ENCODE peak calls at places on chromosomes 7 and 10, in five cellular contexts. One of them, this sample, is unnamed.
A peak's percentile ranks its signal among the peaks of the same experiment; 100 is the strongest.

GRCh38 chr7:100745184-100745583 is 11.8 kb downstream of the ZAN start:
- DNase-seq in brain pericyte: peak; percentile 17
- DNase-seq in AG04450: no peak
- DNase-seq in stimulated activated naive CD4-positive, alpha-beta T cell: peak; percentile 4
- DNase-seq in GM20000: peak; percentile 84
- DNase-seq in this sample: no peak

GRCh38 chr10:80860719-80861118 is 323.0 kb downstream of the SH2D4B start:
- DNase-seq in stimulated activated naive CD4-positive, alpha-beta T cell: no peak
- DNase-seq in GM20000: no peak
- DNase-seq in brain pericyte: no peak
- DNase-seq in AG04450: no peak
- DNase-seq in this sample: no peak

GRCh38 chr10:93518531-93518930 is 22.1 kb downstream of the CEP55 start:
- DNase-seq in AG04450: no peak
- DNase-seq in GM20000: no peak
- DNase-seq in brain pericyte: no peak
- DNase-seq in stimulated activated naive CD4-positive, alpha-beta T cell: no peak
- DNase-seq in this sample: no peak

GRCh38 chr7:20450473-20450872 is 119.8 kb downstream of the ITGB8 start:
- DNase-seq in brain pericyte: no peak
- DNase-seq in GM20000: no peak
- DNase-seq in stimulated activated naive CD4-positive, alpha-beta T cell: no peak
- DNase-seq in AG04450: no peak
- DNase-seq in this sample: no peak

GRCh38 chr7:71682841-71683341 is 550.9 kb downstream of the GALNT17 start:
- DNase-seq in brain pericyte: no peak
- DNase-seq in AG04450: no peak
- DNase-seq in stimulated activated naive CD4-positive, alpha-beta T cell: no peak
- DNase-seq in GM20000: no peak
- DNase-seq in this sample: no peak

GRCh38 chr7:17640730-17641377 is 299.4 kb downstream of the SNX13 start:
- DNase-seq in GM20000: peak; percentile 13
- DNase-seq in brain pericyte: no peak
- DNase-seq in stimulated activated naive CD4-positive, alpha-beta T cell: no peak
- DNase-seq in AG04450: no peak
- DNase-seq in this sample: no peak

GRCh38 chr10:75399461-75400162 is 2.0 kb downstream of the ZNF503 start:
- DNase-seq in brain pericyte: no peak
- DNase-seq in AG04450: no peak
- DNase-seq in stimulated activated naive CD4-positive, alpha-beta T cell: no peak
- DNase-seq in GM20000: peak; percentile 88
- DNase-seq in this sample: no peak

GRCh38 chr10:930415-931325 is 835 bp downstream of the LARP4B start:
- DNase-seq in AG04450: no peak
- DNase-seq in brain pericyte: no peak
- DNase-seq in stimulated activated naive CD4-positive, alpha-beta T cell: no peak
- DNase-seq in GM20000: peak; percentile 38
- DNase-seq in this sample: peak; percentile 10

GRCh38 chr10:15789793-15790525 is 70.2 kb upstream of the ITGA8 start:
- DNase-seq in GM20000: no peak
- DNase-seq in stimulated activated naive CD4-positive, alpha-beta T cell: no peak
- DNase-seq in AG04450: peak; percentile 73
- DNase-seq in brain pericyte: no peak
- DNase-seq in this sample: no peak

GRCh38 chr10:120508393-120508792 is 51.4 kb downstream of the PLPP4 start:
- DNase-seq in AG04450: no peak
- DNase-seq in stimulated activated naive CD4-positive, alpha-beta T cell: no peak
- DNase-seq in brain pericyte: no peak
- DNase-seq in GM20000: no peak
- DNase-seq in this sample: no peak

GRCh38 chr10:59945991-59946390 is 39.6 kb upstream of the CCDC6 start:
- DNase-seq in brain pericyte: no peak
- DNase-seq in GM20000: no peak
- DNase-seq in AG04450: no peak
- DNase-seq in stimulated activated naive CD4-positive, alpha-beta T cell: no peak
- DNase-seq in this sample: no peak

GRCh38 chr7:124152859-124153692 is 120.2 kb upstream of the TMEM229A start:
- DNase-seq in GM20000: peak; percentile 2
- DNase-seq in AG04450: peak; percentile 21
- DNase-seq in stimulated activated naive CD4-positive, alpha-beta T cell: no peak
- DNase-seq in brain pericyte: no peak
- DNase-seq in this sample: no peak

GRCh38 chr10:117486606-117487005 is 55.9 kb upstream of the EMX2 start:
- DNase-seq in AG04450: no peak
- DNase-seq in stimulated activated naive CD4-positive, alpha-beta T cell: no peak
- DNase-seq in GM20000: no peak
- DNase-seq in brain pericyte: no peak
- DNase-seq in this sample: no peak

GRCh38 chr7:586494-586893 is 66.8 kb upstream of the PDGFA start:
- DNase-seq in GM20000: no peak
- DNase-seq in stimulated activated naive CD4-positive, alpha-beta T cell: no peak
- DNase-seq in brain pericyte: no peak
- DNase-seq in AG04450: no peak
- DNase-seq in this sample: no peak

GRCh38 chr10:69685802-69686585 is 55.9 kb downstream of the FAM241B start:
- DNase-seq in brain pericyte: no peak
- DNase-seq in stimulated activated naive CD4-positive, alpha-beta T cell: no peak
- DNase-seq in AG04450: no peak
- DNase-seq in GM20000: no peak
- DNase-seq in this sample: no peak

GRCh38 chr10:86687750-86688149 is 19.4 kb downstream of the LDB3 start:
- DNase-seq in AG04450: peak; percentile 66
- DNase-seq in stimulated activated naive CD4-positive, alpha-beta T cell: no peak
- DNase-seq in GM20000: no peak
- DNase-seq in brain pericyte: no peak
- DNase-seq in this sample: no peak

GRCh38 chr7:79502151-79502550 is 48.7 kb upstream of the MAGI2 start:
- DNase-seq in GM20000: no peak
- DNase-seq in brain pericyte: no peak
- DNase-seq in stimulated activated naive CD4-positive, alpha-beta T cell: no peak
- DNase-seq in AG04450: no peak
- DNase-seq in this sample: no peak